ENCODE peak calls at places on chromosomes 11 and 22, in ten cellular contexts. C is colonic mucosa, U is Calu3, W is AG04450, G is MM.1S, X is choroid plexus epithelial cell, I is cardiac muscle cell, M is GM10248, N is astrocyte of the cerebellum, S is body of pancreas. F is an unnamed sample.

GRCh38 chr22:17109976-17110375 is 11.2 kb downstream of the TMEM121B start:
- DNase-seq in G (no peak), N (no peak), C (no peak), I (no peak), U (no peak), M (no peak), S (no peak), X (no peak), W (no peak), F (no peak)

GRCh38 chr11:119062779-119063178 is 4.8 kb upstream of the VPS11 start:
- DNase-seq in U (no peak), S (peak), N (no peak), G (no peak), C (peak), W (no peak), X (peak), I (no peak), M (no peak), F (no peak)

GRCh38 chr11:116376054-116376453 is 396.7 kb downstream of the BUD13 start:
- DNase-seq in W (no peak), X (no peak), S (no peak), I (no peak), M (no peak), N (no peak), G (no peak), C (no peak), U (no peak), F (no peak)

GRCh38 chr11:20022363-20023081 is 137.8 kb downstream of the DBX1 start:
- DNase-seq in S (peak), N (no peak), G (no peak), I (peak), U (peak), C (no peak), W (no peak), X (peak), M (no peak), F (no peak)

GRCh38 chr11:14362613-14363012 is 3.6 kb upstream of the RRAS2 start:
- DNase-seq in N (no peak), G (no peak), C (no peak), W (no peak), I (no peak), U (no peak), M (no peak), X (no peak), S (no peak), F (no peak)

GRCh38 chr11:33168605-33169240 is 7.4 kb upstream of the CSTF3 start:
- DNase-seq in W (no peak), C (no peak), U (no peak), M (no peak), X (peak), I (no peak), N (no peak), G (no peak), S (no peak), F (no peak)

GRCh38 chr11:64696045-64696444 is 27.0 kb downstream of the NRXN2 start:
- DNase-seq in U (no peak), I (no peak), X (no peak), N (no peak), S (no peak), M (no peak), C (no peak), G (no peak), W (no peak), F (no peak)

GRCh38 chr11:116822575-116822974 is 529 bp downstream of the APOA4 start:
- DNase-seq in N (no peak), U (no peak), M (no peak), C (no peak), S (no peak), G (no peak), X (no peak), W (no peak), I (no peak), F (no peak)

GRCh38 chr22:22573047-22573889 is 14.2 kb upstream of the PRAME start:
- DNase-seq in N (no peak), I (no peak), C (no peak), S (no peak), G (no peak), X (no peak), W (no peak), M (no peak), U (no peak), F (no peak)

GRCh38 chr11:44747339-44747738 is 20.6 kb downstream of the TSPAN18 start:
- DNase-seq in I (no peak), S (no peak), W (no peak), M (no peak), X (no peak), N (no peak), U (no peak), G (no peak), C (no peak), F (no peak)

GRCh38 chr22:29780781-29781676 is 13.9 kb downstream of the UQCR10 start:
- DNase-seq in C (no peak), U (peak), N (peak), W (peak), X (peak), I (no peak), M (no peak), G (no peak), S (no peak), F (no peak)

GRCh38 chr11:12483604-12484003 is 106.2 kb downstream of the PARVA start:
- DNase-seq in W (no peak), C (no peak), G (no peak), U (no peak), M (no peak), X (no peak), S (no peak), N (no peak), I (no peak), F (no peak)

GRCh38 chr22:22048981-22049531 is 66.5 kb upstream of the TOP3B start:
- DNase-seq in S (no peak), C (no peak), U (no peak), X (no peak), M (no peak), W (no peak), G (no peak), I (no peak), N (no peak), F (no peak)

GRCh38 chr11:84628871-84629625 is 998.1 kb downstream of the DLG2 start:
- DNase-seq in I (peak), U (no peak), M (no peak), G (no peak), S (no peak), W (no peak), X (no peak), N (no peak), C (no peak), F (no peak)

GRCh38 chr11:3888210-3888609 is 32.7 kb downstream of the STIM1 start:
- DNase-seq in W (no peak), M (no peak), I (no peak), S (no peak), N (no peak), G (no peak), C (no peak), U (no peak), X (no peak), F (no peak)

GRCh38 chr11:58788355-58789023 is 56.0 kb downstream of the GLYATL2 start:
- DNase-seq in U (peak), S (peak), M (peak), X (peak), N (peak), C (peak), G (peak), I (peak), W (no peak), F (no peak)

GRCh38 chr11:19679952-19680823 is 32.4 kb upstream of the NAV2 start:
- DNase-seq in S (peak), M (no peak), N (peak), G (no peak), U (peak), I (peak), X (peak), C (peak), W (peak), F (no peak)

GRCh38 chr22:47130883-47131610 is 368.6 kb downstream of the TBC1D22A start:
- DNase-seq in M (no peak), N (no peak), G (no peak), S (no peak), I (no peak), C (no peak), X (no peak), W (no peak), U (no peak), F (no peak)

GRCh38 chr11:76275446-76275845 is 69.1 kb upstream of the WNT11 start:
- DNase-seq in N (no peak), U (no peak), X (no peak), S (no peak), G (no peak), C (no peak), I (no peak), W (no peak), M (no peak), F (no peak)

GRCh38 chr11:32705309-32706033 is 89.0 kb downstream of the CCDC73 start:
- DNase-seq in S (no peak), G (no peak), N (no peak), W (no peak), U (no peak), M (no peak), I (no peak), X (no peak), C (no peak), F (no peak)

GRCh38 chr22:46935506-46936377 is 173.3 kb downstream of the TBC1D22A start:
- DNase-seq in I (no peak), W (no peak), C (peak), N (no peak), G (no peak), X (peak), M (no peak), U (no peak), S (no peak), F (no peak)

GRCh38 chr11:6610591-6610990 is 1.4 kb downstream of the TAF10 start:
- DNase-seq in W (no peak), C (peak), M (no peak), I (no peak), U (no peak), G (no peak), S (no peak), X (no peak), N (no peak), F (no peak)

GRCh38 chr11:129702410-129703390 is 112.9 kb upstream of the TMEM45B start:
- DNase-seq in G (no peak), N (no peak), I (no peak), W (no peak), S (no peak), U (no peak), X (no peak), C (no peak), M (no peak), F (no peak)

GRCh38 chr22:28989484-28989883 is 72.1 kb downstream of the C22orf31 start:
- DNase-seq in X (no peak), W (no peak), M (no peak), C (no peak), G (no peak), I (no peak), U (no peak), S (no peak), N (no peak), F (no peak)

GRCh38 chr11:85752890-85753581 is 57.9 kb downstream of the SYTL2 start:
- DNase-seq in I (no peak), U (no peak), C (peak), X (no peak), M (no peak), S (peak), W (no peak), N (no peak), G (no peak), F (no peak)

GRCh38 chr11:12827929-12828812 is 153.9 kb downstream of the TEAD1 start:
- DNase-seq in S (peak), I (peak), W (no peak), X (peak), N (peak), U (peak), G (peak), C (peak), M (peak), F (no peak)

GRCh38 chr22:19325296-19325950 is 33.9 kb upstream of the CLTCL1 start:
- DNase-seq in X (peak), G (no peak), W (no peak), I (no peak), M (no peak), S (no peak), N (no peak), U (no peak), C (no peak), F (no peak)

GRCh38 chr11:66910016-66910415 is 48.2 kb downstream of the PC start:
- DNase-seq in X (no peak), M (no peak), C (no peak), G (no peak), S (no peak), I (no peak), N (no peak), U (no peak), W (no peak), F (no peak)

GRCh38 chr11:115707180-115707905 is 203.1 kb upstream of the CADM1 start:
- DNase-seq in M (no peak), G (no peak), N (peak), I (no peak), X (peak), W (no peak), C (no peak), S (no peak), U (no peak), F (no peak)

GRCh38 chr11:46183819-46184218 is 62.6 kb upstream of the PHF21A start:
- DNase-seq in U (peak), M (no peak), N (peak), S (no peak), W (peak), C (no peak), I (no peak), X (peak), G (no peak), F (no peak)

GRCh38 chr11:62273789-62274275 is 3.9 kb downstream of the SCGB2A2 start:
- DNase-seq in G (no peak), C (no peak), U (no peak), I (no peak), N (no peak), S (no peak), M (no peak), W (no peak), X (no peak), F (no peak)

GRCh38 chr22:45846952-45847351 is 130.0 kb downstream of the WNT7B start:
- DNase-seq in G (no peak), C (no peak), I (peak), S (no peak), X (no peak), N (no peak), M (no peak), U (no peak), W (no peak), F (no peak)

GRCh38 chr11:6418199-6418957 is 516 bp downstream of the APBB1 start:
- DNase-seq in W (no peak), X (peak), U (no peak), M (no peak), N (no peak), I (peak), S (peak), G (no peak), C (peak), F (no peak)

GRCh38 chr11:120562806-120563425 is 51.4 kb downstream of the GRIK4 start:
- DNase-seq in U (no peak), N (no peak), X (no peak), C (no peak), W (no peak), S (no peak), I (no peak), M (no peak), G (no peak), F (no peak)

GRCh38 chr11:113249491-113249763 is 65.0 kb upstream of the TTC12 start:
- DNase-seq in W (no peak), N (no peak), M (no peak), G (no peak), X (peak), S (no peak), U (peak), I (no peak), C (no peak), F (no peak)

GRCh38 chr11:75664366-75664765 is 4.5 kb downstream of the MAP6 start:
- DNase-seq in W (no peak), C (no peak), X (no peak), U (no peak), M (no peak), S (no peak), I (no peak), G (no peak), N (no peak), F (no peak)

GRCh38 chr11:70796601-70797000 is 398.3 kb downstream of the CTTN start:
- DNase-seq in U (no peak), X (no peak), I (no peak), S (no peak), W (no peak), G (no peak), C (no peak), N (no peak), M (no peak), F (no peak)
- TF ChIP-seq CTCF in U (no peak), X (no peak), I (no peak), S (no peak), W (no peak), G (no peak), C (no peak), N (no peak), M (no peak), F (no peak)

GRCh38 chr11:103086461-103086860 is 5.5 kb downstream of the DCUN1D5 start:
- DNase-seq in I (no peak), X (peak), M (no peak), S (no peak), U (no peak), G (no peak), N (no peak), W (no peak), C (no peak), F (no peak)
- TF ChIP-seq CTCF in I (no peak), X (no peak), M (no peak), S (no peak), U (no peak), G (no peak), N (no peak), W (no peak), C (no peak), F (no peak)

GRCh38 chr11:122656631-122657101 is 1.1 kb downstream of the UBASH3B start:
- DNase-seq in I (peak), U (peak), W (no peak), N (no peak), G (peak), S (peak), X (no peak), C (peak), M (peak), F (peak)
- TF ChIP-seq CTCF in I (no peak), U (no peak), W (peak), N (peak), G (no peak), S (peak), X (peak), C (no peak), M (peak), F (no peak)

GRCh38 chr22:43498856-43499253 is 87.0 kb downstream of the MPPED1 start:
- DNase-seq in G (no peak), S (no peak), I (no peak), W (no peak), N (no peak), C (no peak), U (no peak), M (no peak), X (no peak), F (no peak)
- TF ChIP-seq CTCF in G (no peak), S (no peak), I (no peak), W (no peak), N (no peak), C (no peak), U (no peak), M (no peak), X (no peak), F (no peak)

DNA sequence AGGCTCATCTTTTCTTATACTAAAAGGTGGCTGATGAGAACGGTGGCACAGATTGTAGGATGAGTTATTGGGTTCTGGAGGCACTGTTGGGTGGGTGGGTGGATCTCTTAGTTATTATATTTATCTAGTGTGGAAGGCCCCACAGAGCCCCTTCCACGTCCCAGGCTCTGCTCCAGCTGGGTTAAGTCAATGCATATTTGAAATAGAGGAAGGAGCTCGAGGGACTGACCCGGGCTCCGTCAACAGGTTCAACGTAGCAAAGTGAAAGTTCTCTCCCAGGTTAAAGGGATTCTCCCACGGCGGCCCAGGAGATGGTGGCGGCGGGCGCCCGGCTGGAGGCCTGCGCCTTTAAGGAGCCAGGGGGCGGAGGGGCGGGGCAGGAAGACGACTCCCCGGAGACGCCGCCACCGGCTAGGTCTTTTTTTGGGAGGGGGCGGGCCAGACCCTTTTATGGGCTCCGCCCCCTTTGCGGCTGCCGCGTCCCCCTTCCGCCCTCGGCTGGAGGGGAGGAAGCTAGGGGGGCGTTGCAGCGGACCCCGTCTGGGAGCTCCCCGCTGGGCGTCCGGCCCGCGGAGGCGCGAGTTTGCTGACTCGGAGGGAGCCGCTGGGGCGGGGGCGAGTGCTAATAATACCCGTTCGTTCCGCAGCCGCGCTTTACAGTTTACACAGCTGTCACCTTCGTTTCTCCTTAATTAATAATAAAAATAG is 1.5 kb upstream of the INPPL1 start:
- DNase-seq in U (peak), S (peak), N (peak), C (peak), X (peak), M (peak), G (peak), I (peak), W (peak), F (peak)
- TF ChIP-seq CTCF in U (peak), S (peak), N (peak), C (peak), X (peak), M (no peak), G (no peak), I (peak), W (peak), F (no peak)

GRCh38 chr11:65855927-65856363 is 2.0 kb downstream of the CFL1 start:
- DNase-seq in I (no peak), W (no peak), U (no peak), C (no peak), G (no peak), N (no peak), M (no peak), X (no peak), S (no peak), F (no peak)

GRCh38 chr11:65859134-65859811 is 960 bp upstream of the MUS81 start:
- DNase-seq in X (peak), G (peak), S (peak), U (peak), M (peak), W (peak), N (peak), C (peak), I (peak), F (peak)

GRCh38 chr11:65856689-65857499 is 1.1 kb downstream of the CFL1 start:
- DNase-seq in U (peak), W (no peak), G (peak), I (peak), X (peak), C (peak), M (peak), N (no peak), S (peak), F (peak)

GRCh38 chr11:65858354-65859133 is 564 bp upstream of the CFL1 start:
- DNase-seq in M (no peak), W (no peak), S (no peak), X (no peak), I (no peak), C (no peak), G (no peak), U (no peak), N (no peak), F (no peak)

GRCh38 chr11:65857500-65858353 is at the start of gene CFL1:
- DNase-seq in W (peak), U (peak), C (peak), G (peak), M (peak), X (peak), S (peak), I (peak), N (peak), F (peak)
- TF ChIP-seq CTCF in W (no peak), U (no peak), C (no peak), G (no peak), M (no peak), X (no peak), S (no peak), I (no peak), N (no peak), F (no peak)

GRCh38 chr22:40592352-40593113 is 44.0 kb downstream of the MRTFA start:
- DNase-seq in S (no peak), C (peak), I (no peak), U (no peak), W (no peak), X (no peak), M (no peak), N (no peak), G (no peak), F (peak)
- TF ChIP-seq CTCF in S (no peak), C (no peak), I (no peak), U (no peak), W (no peak), X (no peak), M (no peak), N (no peak), G (no peak), F (no peak)

GRCh38 chr11:27380796-27381195 is 17.8 kb upstream of the CCDC34 start:
- DNase-seq in S (no peak), N (no peak), I (no peak), C (no peak), G (no peak), M (no peak), W (no peak), X (no peak), U (no peak), F (no peak)

GRCh38 chr11:27385245-27385644 is 22.2 kb upstream of the CCDC34 start:
- DNase-seq in U (no peak), W (peak), M (no peak), G (no peak), S (no peak), X (peak), I (no peak), C (no peak), N (peak), F (no peak)

GRCh38 chr11:27386176-27386575 is 23.2 kb upstream of the CCDC34 start:
- DNase-seq in N (no peak), X (no peak), I (no peak), W (no peak), C (no peak), G (no peak), S (no peak), M (no peak), U (no peak), F (no peak)

GRCh38 chr11:27381238-27381666 is 18.2 kb upstream of the CCDC34 start:
- DNase-seq in W (no peak), S (peak), U (no peak), G (no peak), M (no peak), I (no peak), C (no peak), X (no peak), N (no peak), F (no peak)

GRCh38 chr11:27383645-27384044 is 20.6 kb upstream of the CCDC34 start:
- DNase-seq in M (no peak), I (no peak), N (no peak), X (no peak), S (no peak), G (no peak), U (no peak), W (no peak), C (no peak), F (no peak)
- TF ChIP-seq CTCF in M (no peak), I (no peak), N (no peak), X (no peak), S (no peak), G (no peak), U (no peak), W (no peak), C (no peak), F (no peak)